ENCODE peak calls at places on chromosomes 3 and 15, in seven cellular contexts. J, V, T, B, K, M and E are unnamed samples. For H3K36me3, the result is how much of the 10 kb centered on the place peaks cover.

GRCh38 chr3:51620543-51620942 is 50.5 kb upstream of the TEX264 start:
- DNase-seq in J (no peak), V (no peak), T (peak), B (peak), K (no peak), M (no peak), E (no peak)

GRCh38 chr3:140848675-140849074 is 93.0 kb upstream of the SLC25A36 start:
- DNase-seq in J (no peak), V (no peak), T (no peak), B (no peak), K (peak), M (no peak), E (no peak)

GRCh38 chr3:10093678-10094077 is 14.4 kb downstream of the FANCD2OS start:
- DNase-seq in J (no peak), V (no peak), T (no peak), B (no peak), K (no peak), M (no peak), E (no peak)

GRCh38 chr3:10888523-10889081 is 72.6 kb downstream of the SLC6A11 start:
- DNase-seq in J (no peak), V (no peak), T (peak), B (no peak), K (no peak), M (no peak), E (no peak)

GRCh38 chr3:125594581-125595011 is 701 bp downstream of the OSBPL11 start:
- DNase-seq in J (peak), V (peak), T (peak), B (no peak), K (no peak), M (peak), E (no peak)

GRCh38 chr3:176950743-176951142 is 246.5 kb downstream of the TBL1XR1 start:
- DNase-seq in J (no peak), V (no peak), T (peak), B (peak), K (no peak), M (no peak), E (no peak)

GRCh38 chr3:133328373-133328772 is 71.5 kb upstream of the BFSP2 start:
- DNase-seq in J (no peak), V (no peak), T (no peak), B (no peak), K (no peak), M (no peak), E (no peak)

GRCh38 chr3:134294302-134294925 is 43.8 kb upstream of the RYK start:
- DNase-seq in J (no peak), V (no peak), T (peak), B (no peak), K (no peak), M (no peak), E (no peak)

GRCh38 chr15:99433757-99434211 is 132.0 kb upstream of the MEF2A start:
- DNase-seq in J (no peak), V (peak), T (no peak), B (no peak), K (no peak), M (no peak), E (peak)

GRCh38 chr3:105836533-105836932 is 32.3 kb downstream of the CBLB start:
- DNase-seq in J (no peak), V (no peak), T (peak), B (peak), K (no peak), M (no peak), E (no peak)

GRCh38 chr15:78995921-78996780 is 51.3 kb upstream of the CTSH start:
- DNase-seq in J (no peak), V (no peak), T (no peak), B (no peak), K (no peak), M (no peak), E (no peak)

GRCh38 chr3:21237638-21238037 is 513.4 kb downstream of the ZNF385D start:
- DNase-seq in J (no peak), V (no peak), T (no peak), B (no peak), K (no peak), M (no peak), E (no peak)

GRCh38 chr3:4756060-4756775 is 223.0 kb upstream of the BHLHE40 start:
- DNase-seq in J (no peak), V (no peak), T (no peak), B (no peak), K (no peak), M (no peak), E (no peak)

GRCh38 chr15:99511529-99511864 is 54.3 kb upstream of the MEF2A start:
- DNase-seq in J (no peak), V (no peak), T (no peak), B (peak), K (no peak), M (no peak), E (no peak)

GRCh38 chr3:147449669-147450068 is 40.5 kb downstream of the ZIC1 start:
- DNase-seq in J (no peak), V (no peak), T (no peak), B (no peak), K (peak), M (peak), E (no peak)

GRCh38 chr15:33126559-33127290 is 67.8 kb downstream of the FMN1 start:
- DNase-seq in J (peak), V (no peak), T (peak), B (peak), K (peak), M (peak), E (peak)

GRCh38 chr3:124115965-124116364 is 124.0 kb upstream of the ROPN1 start:
- DNase-seq in J (no peak), V (no peak), T (no peak), B (no peak), K (no peak), M (no peak), E (no peak)

GRCh38 chr15:92803852-92804609 is 96.1 kb upstream of the CHD2 start:
- DNase-seq in J (peak), V (peak), T (peak), B (peak), K (peak), M (no peak), E (peak)

GRCh38 chr3:52193059-52193458 is 4.9 kb upstream of the ALAS1 start:
- DNase-seq in J (no peak), V (no peak), T (peak), B (no peak), K (no peak), M (no peak), E (no peak)

GRCh38 chr3:172411478-172411947 is 36.7 kb downstream of the GHSR start:
- DNase-seq in J (no peak), V (no peak), T (no peak), B (no peak), K (no peak), M (no peak), E (no peak)

GRCh38 chr3:128559486-128560225 is 66.7 kb upstream of the GATA2 start:
- DNase-seq in J (no peak), V (no peak), T (no peak), B (no peak), K (no peak), M (peak), E (peak)

GRCh38 chr15:42427429-42428223 is 63.3 kb downstream of the ZNF106 start:
- DNase-seq in J (no peak), V (no peak), T (peak), B (peak), K (peak), M (no peak), E (no peak)

GRCh38 chr15:52115598-52116427 is 3.2 kb upstream of the BCL2L10 start:
- DNase-seq in J (peak), V (no peak), T (no peak), B (no peak), K (no peak), M (no peak), E (no peak)

GRCh38 chr15:34239151-34239761 is 14.4 kb downstream of the EMC4 start:
- DNase-seq in J (no peak), V (no peak), T (peak), B (peak), K (no peak), M (peak), E (no peak)
- H3K27ac ChIP-seq in J (no peak), V (no peak), T (peak), B (peak), K (no peak), M (peak), E (no peak)

DNA sequence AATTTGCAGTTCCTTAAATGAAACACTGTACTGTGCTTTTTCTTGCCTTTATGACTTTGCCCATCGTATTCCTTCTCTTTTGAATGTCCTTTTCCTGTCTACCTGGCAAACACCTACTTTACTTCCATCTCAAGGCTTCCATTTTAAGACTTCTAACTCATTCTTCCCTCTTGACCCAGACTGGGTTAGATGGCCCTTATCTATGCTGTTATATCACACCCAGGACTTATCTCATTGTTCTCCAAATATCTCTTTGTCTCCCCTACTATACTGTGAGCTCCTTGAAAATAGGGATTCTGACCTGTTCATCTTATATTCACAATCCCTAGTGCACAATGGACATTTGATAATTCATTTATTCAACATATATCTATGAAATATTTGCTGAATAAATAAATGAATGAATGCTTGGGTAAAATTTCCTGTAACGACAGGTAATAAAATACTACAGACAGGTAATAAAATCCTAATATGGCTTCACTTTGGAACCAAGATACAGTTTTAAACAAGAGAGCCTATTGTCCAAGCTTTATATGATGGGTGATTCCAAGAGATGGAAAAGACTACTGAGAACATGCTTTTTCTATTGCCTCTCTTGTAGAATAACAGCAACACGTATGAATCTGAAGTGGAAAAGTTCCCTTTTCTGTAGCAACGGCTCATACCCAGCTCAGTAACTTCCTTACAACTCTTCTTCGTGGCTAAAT is 22.7 kb downstream of the EFL1 start:
- DNase-seq in J (no peak), V (no peak), T (no peak), B (no peak), K (no peak), M (no peak), E (no peak)
- H3K36me3 ChIP-seq in J (under half), V (under half), T (under half), B (under half), K (under half), M (under half), E (under half)

DNA sequence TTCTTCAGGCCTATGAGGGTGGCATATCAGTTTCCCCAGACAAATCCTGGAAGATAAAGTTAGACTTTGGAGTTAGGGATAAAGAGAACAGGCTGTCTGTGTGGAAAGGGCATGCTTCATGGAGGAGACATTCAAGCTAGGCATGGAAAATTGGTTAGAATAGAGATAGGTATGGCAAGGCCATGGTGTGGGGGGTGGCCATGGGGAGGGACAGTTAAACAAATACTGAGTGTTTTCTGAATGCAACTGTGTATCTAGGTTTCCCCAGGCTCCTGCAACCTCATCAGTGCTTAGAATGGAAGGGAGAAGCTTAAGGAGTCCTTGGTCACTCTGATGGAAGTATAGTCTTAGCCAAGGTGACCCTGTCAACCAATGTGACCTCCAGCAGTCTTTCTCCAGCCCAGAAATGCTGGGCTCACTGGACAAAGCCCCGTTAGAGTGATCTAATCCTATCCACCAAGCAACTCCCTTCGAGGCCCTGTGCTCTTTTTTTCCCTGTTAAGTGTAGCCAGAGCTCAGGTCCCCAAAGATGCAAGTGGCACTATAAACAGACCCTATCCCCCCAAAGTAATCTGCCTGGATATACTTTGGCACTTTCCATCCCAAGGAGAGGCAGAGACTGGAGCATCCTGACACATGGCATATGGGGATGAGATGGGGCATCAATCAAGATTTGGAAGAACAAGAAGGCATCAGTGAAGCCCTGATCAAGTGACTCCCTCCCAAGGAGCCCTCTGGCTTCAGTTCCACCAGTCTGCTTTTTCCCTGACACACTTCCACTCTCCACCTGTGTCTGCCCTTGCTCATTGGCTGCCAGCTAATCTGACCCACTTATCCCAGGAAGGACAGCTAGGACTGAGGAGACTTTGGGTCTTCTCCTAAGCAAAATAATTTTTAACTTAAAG is 5.6 kb upstream of the PKM start:
- DNase-seq in J (no peak), V (no peak), T (no peak), B (no peak), K (no peak), M (no peak), E (no peak)
- H3K27ac ChIP-seq in J (peak), V (peak), T (peak), B (peak), K (peak), M (no peak), E (no peak)

GRCh38 chr3:194407423-194407822 is 8.4 kb upstream of the GP5 start:
- DNase-seq in J (no peak), V (no peak), T (peak), B (peak), K (no peak), M (no peak), E (no peak)
- H3K36me3 ChIP-seq in J (under half), V (under half), T (under half), B (under half), K (under half), M (under half), E (under half)

GRCh38 chr3:126908752-126909275 is 74.1 kb upstream of the PLXNA1 start:
- DNase-seq in J (no peak), V (no peak), T (no peak), B (no peak), K (no peak), M (no peak), E (no peak)
- H3K27ac ChIP-seq in J (no peak), V (no peak), T (no peak), B (no peak), K (no peak), M (no peak), E (no peak)

GRCh38 chr3:43338295-43338694 is 52.0 kb downstream of the SNRK start:
- DNase-seq in J (no peak), V (no peak), T (peak), B (no peak), K (no peak), M (no peak), E (no peak)
- H3K36me3 ChIP-seq in J (under half), V (under half), T (under half), B (under half), K (under half), M (under half), E (half or more)

GRCh38 chr15:95284487-95284886 is 1046.0 kb upstream of the NR2F2 start:
- DNase-seq in J (no peak), V (no peak), T (no peak), B (no peak), K (no peak), M (no peak), E (no peak)

GRCh38 chr15:95287774-95288173 is 1042.7 kb upstream of the NR2F2 start:
- DNase-seq in J (no peak), V (no peak), T (peak), B (no peak), K (no peak), M (peak), E (no peak)

GRCh38 chr15:95286316-95286880 is 1044.1 kb upstream of the NR2F2 start:
- DNase-seq in J (no peak), V (no peak), T (no peak), B (no peak), K (no peak), M (no peak), E (no peak)

GRCh38 chr15:95284933-95285401 is 1045.5 kb upstream of the NR2F2 start:
- DNase-seq in J (no peak), V (no peak), T (no peak), B (no peak), K (peak), M (peak), E (no peak)

GRCh38 chr15:95286911-95287769 is 1043.4 kb upstream of the NR2F2 start:
- DNase-seq in J (no peak), V (no peak), T (no peak), B (no peak), K (no peak), M (peak), E (no peak)
- H3K27ac ChIP-seq in J (peak), V (peak), T (no peak), B (no peak), K (no peak), M (no peak), E (peak)

GRCh38 chr3:24047513-24047912 is 102.4 kb downstream of the NR1D2 start:
- DNase-seq in J (no peak), V (no peak), T (no peak), B (no peak), K (no peak), M (no peak), E (no peak)

GRCh38 chr3:24048843-24049242 is 103.8 kb downstream of the NR1D2 start:
- DNase-seq in J (no peak), V (no peak), T (peak), B (no peak), K (no peak), M (no peak), E (no peak)

GRCh38 chr3:24052446-24052845 is 107.4 kb downstream of the NR1D2 start:
- DNase-seq in J (no peak), V (no peak), T (no peak), B (no peak), K (no peak), M (no peak), E (no peak)
- H3K36me3 ChIP-seq in J (under half), V (under half), T (under half), B (under half), K (under half), M (under half), E (under half)